ENCODE peak calls at places on chromosomes 6 and 20, in ten cellular contexts. Y, D, V, A, S, T, F, N, H and R are unnamed samples.

GRCh38 chr6:46549155-46549554 is 57.9 kb upstream of the RCAN2 start:
- DNase-seq in Y (no peak), D (no peak), V (no peak), A (no peak), S (no peak), T (no peak), F (no peak), N (no peak), H (no peak), R (no peak)

GRCh38 chr20:584375-585301 is 25.5 kb downstream of the TCF15 start:
- DNase-seq in Y (peak), D (no peak), V (no peak), A (no peak), S (no peak), T (no peak), F (no peak), N (no peak), H (peak), R (no peak)

GRCh38 chr20:51022803-51023616 is at the start of gene KCNG1:
- DNase-seq in Y (peak), D (peak), V (no peak), A (no peak), S (peak), T (no peak), F (peak), N (peak), H (peak), R (peak)

GRCh38 chr6:123211777-123212545 is 215.9 kb downstream of the CLVS2 start:
- DNase-seq in Y (no peak), D (no peak), V (no peak), A (no peak), S (no peak), T (no peak), F (no peak), N (no peak), H (no peak), R (no peak)

GRCh38 chr6:97068211-97068610 is 143.7 kb downstream of the KLHL32 start:
- DNase-seq in Y (no peak), D (no peak), V (no peak), A (no peak), S (no peak), T (peak), F (no peak), N (no peak), H (peak), R (no peak)

GRCh38 chr6:100886078-100886477 is 4.9 kb upstream of the ASCC3 start:
- DNase-seq in Y (no peak), D (no peak), V (no peak), A (no peak), S (no peak), T (no peak), F (no peak), N (no peak), H (peak), R (no peak)

GRCh38 chr20:62506087-62506486 is 30.3 kb upstream of the GATA5 start:
- DNase-seq in Y (no peak), D (no peak), V (no peak), A (no peak), S (no peak), T (no peak), F (no peak), N (no peak), H (no peak), R (no peak)

GRCh38 chr6:7034055-7034454 is 73.7 kb upstream of the RREB1 start:
- DNase-seq in Y (no peak), D (no peak), V (no peak), A (no peak), S (no peak), T (no peak), F (no peak), N (no peak), H (no peak), R (no peak)

GRCh38 chr20:14303106-14303505 is 34.3 kb downstream of the FLRT3 start:
- DNase-seq in Y (no peak), D (no peak), V (no peak), A (no peak), S (no peak), T (no peak), F (no peak), N (no peak), H (no peak), R (no peak)

GRCh38 chr20:58651823-58652605 is 931 bp downstream of the STX16 start:
- DNase-seq in Y (peak), D (peak), V (peak), A (peak), S (peak), T (peak), F (peak), N (peak), H (peak), R (peak)
- TF ChIP-seq POLR2AphosphoS5 in Y (no peak), D (peak), V (peak), A (peak), S (peak), T (peak), F (peak), N (peak), H (peak), R (peak)

DNA sequence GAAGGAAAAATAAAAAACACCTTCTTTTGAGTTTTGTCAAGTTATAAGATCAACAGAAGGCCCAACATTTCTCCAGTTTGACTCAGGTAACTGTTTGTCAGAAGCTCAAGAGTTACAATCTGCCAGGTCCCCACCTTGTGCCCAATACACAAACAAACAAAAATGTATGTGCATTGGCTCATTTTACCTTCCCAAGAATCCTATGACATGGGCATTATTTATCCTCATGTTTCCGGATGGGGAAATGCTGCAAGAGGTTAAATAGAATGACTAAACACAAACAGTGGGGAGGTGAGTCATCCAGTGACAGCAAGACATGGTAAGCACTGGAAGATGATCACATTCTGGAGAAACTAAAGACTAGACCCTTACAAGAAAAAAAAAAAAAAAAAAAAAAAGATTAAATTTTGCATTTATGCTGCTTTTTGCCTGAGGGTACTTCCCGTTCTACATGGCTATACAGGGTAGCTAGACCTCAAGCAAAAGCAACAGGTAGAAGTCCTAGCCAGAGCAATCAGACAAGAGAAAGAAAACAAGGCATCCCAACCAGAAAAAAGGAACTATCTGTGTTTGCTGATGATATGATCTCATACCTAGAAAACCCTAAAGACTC is 23.6 kb upstream of the ANKRD60 start:
- DNase-seq in Y (no peak), D (no peak), V (peak), A (no peak), S (no peak), T (no peak), F (no peak), N (no peak), H (no peak), R (no peak)
- TF ChIP-seq POLR2AphosphoS5 in Y (no peak), D (no peak), V (no peak), A (no peak), S (no peak), T (no peak), F (no peak), N (no peak), H (no peak), R (no peak)

DNA sequence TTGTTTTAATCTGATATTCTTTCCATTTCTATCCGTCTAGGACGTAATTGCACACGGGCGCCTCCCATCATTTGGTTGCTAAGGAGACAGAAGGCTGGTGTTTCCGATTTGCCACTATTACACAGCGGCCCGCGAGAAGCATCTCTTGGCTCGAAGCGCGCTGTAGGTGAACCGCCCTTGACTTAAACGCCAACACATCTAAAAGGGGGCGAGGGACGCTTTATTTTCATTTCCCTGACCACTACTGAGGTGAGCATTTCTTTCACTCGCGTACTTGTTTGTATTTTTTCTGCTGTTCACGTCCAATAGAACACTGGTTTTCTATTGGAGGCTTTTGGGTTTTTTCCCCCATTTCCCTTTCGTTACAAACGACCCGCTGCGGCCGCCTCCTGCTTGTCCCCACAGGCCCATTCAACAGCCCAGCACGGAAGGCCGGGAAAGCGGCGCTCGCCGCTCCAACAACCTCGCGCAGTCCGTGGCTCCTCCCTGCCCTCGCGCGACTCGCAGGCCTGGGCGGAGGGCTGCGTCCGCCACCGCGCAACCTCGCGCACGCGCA is 505 bp upstream of the WRNIP1 start:
- DNase-seq in Y (peak), D (peak), V (no peak), A (no peak), S (peak), T (peak), F (no peak), N (peak), H (peak), R (peak)
- TF ChIP-seq POLR2AphosphoS5 in Y (no peak), D (no peak), V (peak), A (peak), S (no peak), T (peak), F (peak), N (peak), H (peak), R (peak)

DNA sequence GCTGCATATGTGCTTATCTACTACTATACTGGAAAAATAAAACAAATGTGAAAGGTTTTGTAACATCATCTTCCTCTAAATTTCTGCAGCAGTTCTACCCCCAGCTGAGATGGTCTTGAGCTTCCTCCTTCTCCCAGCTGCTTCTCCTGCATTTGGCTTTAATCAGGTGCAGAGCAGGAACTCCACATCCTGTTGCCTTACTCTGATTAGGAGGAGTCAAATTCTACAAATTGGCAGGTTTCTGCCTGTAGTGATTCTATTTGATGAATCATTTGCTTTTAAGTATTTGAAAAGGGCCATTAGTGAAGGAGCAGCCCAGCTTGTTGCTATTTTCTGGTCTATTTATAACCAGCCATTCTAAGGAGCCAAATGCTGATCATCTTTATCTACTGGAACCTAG is 224.5 kb downstream of the GMDS start:
- DNase-seq in Y (no peak), D (no peak), V (no peak), A (no peak), S (no peak), T (peak), F (no peak), N (no peak), H (peak), R (no peak)
- TF ChIP-seq POLR2AphosphoS5 in Y (no peak), D (no peak), V (no peak), A (no peak), S (no peak), T (no peak), F (no peak), N (no peak), H (no peak), R (no peak)

GRCh38 chr6:140912686-140913085 is 1220.0 kb upstream of the GJE1 start:
- DNase-seq in Y (no peak), D (no peak), V (no peak), A (no peak), S (no peak), T (no peak), F (no peak), N (no peak), H (peak), R (no peak)

GRCh38 chr6:140909620-140910019 is 1223.1 kb upstream of the GJE1 start:
- DNase-seq in Y (no peak), D (no peak), V (no peak), A (no peak), S (no peak), T (no peak), F (no peak), N (no peak), H (no peak), R (no peak)

DNA sequence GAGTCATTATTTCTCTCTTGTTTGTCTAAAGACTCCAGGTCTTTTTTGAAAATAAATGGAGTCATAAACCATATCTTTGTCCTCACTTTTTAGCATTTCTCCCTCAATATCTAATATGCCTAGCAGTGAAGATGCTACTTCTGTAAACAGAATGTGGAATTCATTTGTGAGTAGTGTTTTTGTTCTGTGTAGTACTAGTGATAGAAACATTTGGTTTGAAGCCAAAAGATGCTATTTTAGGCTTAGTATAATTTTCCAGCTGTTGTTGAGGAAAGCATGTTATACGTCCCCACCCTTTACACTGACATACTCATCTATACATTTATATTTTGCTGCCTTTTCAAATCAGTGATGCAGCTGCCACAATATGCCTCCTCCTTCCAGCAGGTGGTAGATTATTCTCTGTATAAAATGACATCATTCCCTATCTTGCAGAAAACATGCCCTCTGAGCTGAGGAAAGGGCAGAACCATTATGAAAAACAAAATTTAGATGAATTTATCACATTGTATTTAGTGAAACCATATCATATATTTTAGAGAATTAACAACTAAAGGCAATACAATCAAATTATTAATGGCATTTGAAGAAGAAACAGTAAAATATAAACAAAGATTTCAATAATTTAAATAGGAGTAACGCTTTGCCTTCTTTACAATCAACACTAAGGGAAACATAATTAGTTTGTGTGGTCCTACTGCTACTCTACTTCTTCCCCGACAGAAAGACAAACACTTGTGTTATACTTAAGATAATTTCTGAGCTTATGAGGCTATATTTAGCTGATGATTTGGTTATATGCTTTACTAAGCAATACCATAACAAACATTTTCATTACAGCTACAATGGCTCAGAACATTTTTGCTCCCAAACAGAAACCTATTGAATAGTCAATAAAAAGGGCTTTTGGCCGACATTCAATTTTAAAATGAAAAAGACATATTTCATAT is 1217.4 kb upstream of the GJE1 start:
- DNase-seq in Y (no peak), D (no peak), V (no peak), A (no peak), S (no peak), T (no peak), F (no peak), N (no peak), H (no peak), R (no peak)
- TF ChIP-seq POLR2AphosphoS5 in Y (no peak), D (no peak), V (no peak), A (no peak), S (no peak), T (no peak), F (no peak), N (no peak), H (no peak), R (no peak)